ENCODE peak calls at places on chromosome 11, in seven cellular contexts. S, Z, N, Y, M, E and F are unnamed samples.
A peak's percentile ranks its signal among the peaks of the same experiment; 100 is the strongest.

GRCh38 chr11:6926208-6927029 is at the start of gene ZNF215:
- DNase-seq in S (peak; percentile 78), Z (peak; percentile 97), N (peak; percentile 81), Y (peak; percentile 90), M (peak; percentile 88), E (peak; percentile 82), F (peak; percentile 97)

GRCh38 chr11:88801484-88802123 is 264.2 kb downstream of the GRM5 start:
- DNase-seq in S (no peak), Z (no peak), N (no peak), Y (no peak), M (no peak), E (no peak), F (peak; percentile 15)

GRCh38 chr11:20055312-20055711 is 105.0 kb downstream of the DBX1 start:
- DNase-seq in S (no peak), Z (no peak), N (no peak), Y (no peak), M (no peak), E (peak; percentile 44), F (no peak)

GRCh38 chr11:58739725-58740430 is 8.1 kb upstream of the GLYAT start:
- DNase-seq in S (no peak), Z (no peak), N (peak; percentile 32), Y (no peak), M (no peak), E (peak; percentile 65), F (peak; percentile 57)

GRCh38 chr11:129533395-129533794 is 157.7 kb downstream of the BARX2 start:
- DNase-seq in S (no peak), Z (no peak), N (no peak), Y (no peak), M (no peak), E (no peak), F (no peak)

GRCh38 chr11:30392221-30392784 is 69.4 kb downstream of the ARL14EP start:
- DNase-seq in S (no peak), Z (no peak), N (no peak), Y (no peak), M (no peak), E (no peak), F (no peak)

GRCh38 chr11:44564198-44564597 is 1.3 kb upstream of the CD82 start:
- DNase-seq in S (no peak), Z (no peak), N (peak; percentile 28), Y (no peak), M (no peak), E (no peak), F (no peak)

GRCh38 chr11:2768471-2769408 is 68.9 kb upstream of the KCNQ1OT1 start:
- DNase-seq in S (no peak), Z (no peak), N (peak; percentile 93), Y (peak; percentile 89), M (peak; percentile 30), E (no peak), F (peak; percentile 50)

GRCh38 chr11:118544010-118544646 is 13.1 kb downstream of the TMEM25 start:
- DNase-seq in S (no peak), Z (no peak), N (no peak), Y (no peak), M (no peak), E (peak; percentile 61), F (no peak)

GRCh38 chr11:36744375-36745168 is 146.5 kb upstream of the RAG2 start:
- DNase-seq in S (peak; percentile 69), Z (peak; percentile 83), N (peak; percentile 66), Y (peak; percentile 60), M (peak; percentile 90), E (peak; percentile 52), F (peak; percentile 80)

GRCh38 chr11:57798905-57799559 is 37.4 kb downstream of the CTNND1 start:
- DNase-seq in S (no peak), Z (no peak), N (peak; percentile 52), Y (peak; percentile 31), M (no peak), E (peak; percentile 42), F (peak; percentile 46)

GRCh38 chr11:123719452-123719851 is 22.0 kb downstream of the ZNF202 start:
- DNase-seq in S (no peak), Z (no peak), N (peak; percentile 85), Y (peak; percentile 32), M (no peak), E (no peak), F (no peak)

GRCh38 chr11:107591098-107591445 is at the start of gene ELMOD1:
- DNase-seq in S (peak; percentile 61), Z (peak; percentile 63), N (peak; percentile 23), Y (peak; percentile 62), M (peak; percentile 76), E (peak; percentile 39), F (peak; percentile 56)

GRCh38 chr11:35304393-35304790 is 115.0 kb downstream of the SLC1A2 start:
- DNase-seq in S (no peak), Z (no peak), N (peak; percentile 88), Y (peak; percentile 83), M (no peak), E (no peak), F (peak; percentile 79)

GRCh38 chr11:123307276-123307675 is 112.2 kb upstream of the CLMP start:
- DNase-seq in S (no peak), Z (no peak), N (no peak), Y (no peak), M (no peak), E (no peak), F (no peak)

GRCh38 chr11:78336877-78337553 is 80.6 kb downstream of the GAB2 start:
- DNase-seq in S (no peak), Z (no peak), N (no peak), Y (no peak), M (no peak), E (no peak), F (no peak)

GRCh38 chr11:78339483-78339882 is 78.1 kb downstream of the GAB2 start:
- DNase-seq in S (no peak), Z (no peak), N (no peak), Y (no peak), M (no peak), E (no peak), F (no peak)

GRCh38 chr11:78339945-78340344 is 77.7 kb downstream of the GAB2 start:
- DNase-seq in S (no peak), Z (no peak), N (no peak), Y (no peak), M (no peak), E (no peak), F (no peak)

GRCh38 chr11:78338138-78338537 is 79.5 kb downstream of the GAB2 start:
- DNase-seq in S (no peak), Z (no peak), N (no peak), Y (no peak), M (no peak), E (no peak), F (no peak)

DNA sequence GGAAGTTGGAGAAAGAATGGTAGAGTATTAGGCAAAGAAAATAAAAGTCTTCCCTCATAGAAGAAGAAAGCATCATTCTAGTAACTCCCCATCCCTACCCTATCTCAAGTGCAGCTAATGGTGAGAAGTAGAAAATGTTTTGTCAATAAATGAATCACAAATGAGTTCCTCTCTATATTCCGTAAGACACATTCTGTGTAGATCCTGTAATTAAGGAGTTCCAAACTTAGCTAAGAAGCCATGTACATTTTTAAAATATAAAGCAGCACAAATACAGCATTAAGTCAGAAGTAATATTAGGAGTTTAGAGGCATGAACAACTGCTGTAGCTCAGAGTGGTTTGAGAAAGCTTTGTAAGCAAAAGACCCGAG is 80.1 kb downstream of the GAB2 start:
- DNase-seq in S (no peak), Z (no peak), N (no peak), Y (no peak), M (no peak), E (no peak), F (no peak)
- H2BK5ac ChIP-seq in S (no peak overlapping the region), Z (no peak overlapping the region), N (no peak overlapping the region), Y (no peak overlapping the region), M (no peak overlapping the region), E (no peak overlapping the region), F (no peak overlapping the region)

GRCh38 chr11:65861165-65861505 is 902 bp downstream of the MUS81 start:
- DNase-seq in S (no peak), Z (no peak), N (no peak), Y (no peak), M (no peak), E (no peak), F (no peak)
- H2BK120ac ChIP-seq in S (peak overlapping the region; percentile 91), Z (no peak overlapping the region), N (peak overlapping the region; percentile 70), Y (peak overlapping the region; percentile 50), M (no peak overlapping the region), E (peak overlapping the region; percentile 85), F (no peak overlapping the region)

DNA sequence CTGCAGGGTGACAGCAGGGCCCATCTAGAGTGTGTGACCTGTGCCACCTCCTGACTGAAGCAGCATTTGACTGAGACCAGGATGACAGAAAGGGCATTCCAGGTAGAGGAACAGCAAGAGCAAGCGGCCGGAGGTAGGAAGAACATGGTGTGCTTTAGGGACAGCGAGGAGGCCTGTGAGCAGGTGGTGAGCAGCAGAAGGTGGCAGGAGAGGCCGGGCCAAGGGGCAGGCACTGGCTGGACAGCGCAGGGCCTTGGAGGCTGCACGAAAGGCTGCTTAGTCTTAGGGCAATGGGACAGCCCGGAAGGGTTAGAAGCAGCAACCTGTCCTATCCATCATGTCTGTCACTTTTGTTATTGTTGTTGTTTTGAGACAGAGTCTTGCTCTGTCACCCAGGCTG is 17.6 kb upstream of the LRRC32 start:
- DNase-seq in S (no peak), Z (no peak), N (no peak), Y (no peak), M (no peak), E (no peak), F (no peak)
- H2BK5ac ChIP-seq in S (no peak overlapping the region), Z (no peak overlapping the region), N (no peak overlapping the region), Y (no peak overlapping the region), M (no peak overlapping the region), E (no peak overlapping the region), F (no peak overlapping the region)

GRCh38 chr11:62446091-62446490 is 27.3 kb downstream of the SCGB1A1 start:
- DNase-seq in S (no peak), Z (no peak), N (no peak), Y (no peak), M (no peak), E (no peak), F (no peak)

GRCh38 chr11:62444271-62444833 is 25.5 kb downstream of the SCGB1A1 start:
- DNase-seq in S (no peak), Z (peak; percentile 36), N (peak; percentile 75), Y (no peak), M (no peak), E (no peak), F (peak; percentile 76)

GRCh38 chr11:62445314-62445740 is 26.5 kb downstream of the SCGB1A1 start:
- DNase-seq in S (no peak), Z (no peak), N (peak; percentile 81), Y (peak; percentile 32), M (no peak), E (no peak), F (no peak)

GRCh38 chr11:62444835-62445234 is 26.0 kb downstream of the SCGB1A1 start:
- DNase-seq in S (no peak), Z (no peak), N (no peak), Y (no peak), M (no peak), E (no peak), F (no peak)

DNA sequence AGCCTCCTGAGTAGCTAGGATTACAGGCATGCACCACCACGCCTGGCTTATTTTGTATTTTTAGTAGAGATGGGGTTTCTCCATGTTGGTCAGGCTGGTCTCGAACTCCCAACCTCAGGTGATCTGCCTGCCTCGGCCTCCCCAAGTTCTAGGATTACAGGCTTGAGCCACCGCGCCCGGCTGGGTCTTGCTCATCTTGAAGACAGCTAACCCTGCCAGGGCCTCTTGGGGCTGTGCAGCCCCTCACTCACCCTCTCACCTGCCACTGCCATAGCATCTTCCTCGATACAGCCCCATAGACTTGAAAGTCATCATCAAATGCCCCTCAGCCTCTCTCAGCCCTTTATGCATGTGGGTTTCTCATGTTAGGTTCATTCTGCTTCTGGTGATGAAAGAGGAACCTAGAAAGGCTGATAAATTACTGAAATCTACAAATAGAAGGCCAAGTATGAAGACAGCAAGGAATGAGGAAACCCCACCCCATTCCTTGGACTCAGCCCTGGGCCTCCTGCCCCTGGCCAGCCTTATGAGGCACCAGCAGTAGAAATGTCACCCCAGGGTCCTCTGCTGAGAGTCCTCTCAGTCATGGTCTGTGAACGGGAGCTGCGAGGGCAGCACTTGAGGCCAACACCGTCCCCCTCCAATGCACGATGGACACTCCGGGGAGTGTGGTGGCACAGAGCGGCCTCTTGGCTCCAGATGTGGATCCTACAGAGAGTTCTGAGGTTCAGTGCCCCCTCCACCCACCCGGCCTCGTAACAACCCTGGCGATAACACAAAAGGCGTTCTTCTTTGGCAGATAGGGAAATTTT is 24.8 kb downstream of the SCGB1A1 start:
- DNase-seq in S (no peak), Z (no peak), N (no peak), Y (no peak), M (no peak), E (no peak), F (no peak)
- H2BK120ac ChIP-seq in S (no peak overlapping the region), Z (no peak overlapping the region), N (peak overlapping the region; percentile 91), Y (no peak overlapping the region), M (no peak overlapping the region), E (no peak overlapping the region), F (no peak overlapping the region)